ENCODE peak calls at places on chromosomes 13 and 19, in seven cellular contexts. Y is LoVo, A is astrocyte of the spinal cord, V is GM18507, W is T-helper 9 cell, B is COR-L47, C is fibroblast of mammary gland. H is an unnamed sample.

GRCh38 chr13:40120781-40121180 is 465.3 kb downstream of the COG6 start:
- DNase-seq in W (no peak), V (no peak), C (peak), A (no peak), B (no peak), Y (no peak), H (no peak)

GRCh38 chr19:47446534-47447469 is 24.9 kb downstream of the SLC8A2 start:
- DNase-seq in C (no peak), W (no peak), V (no peak), A (no peak), B (no peak), Y (no peak), H (peak)

GRCh38 chr19:10554760-10555612 is 10.8 kb downstream of the KRI1 start:
- DNase-seq in C (no peak), V (no peak), W (no peak), Y (no peak), A (no peak), B (no peak), H (no peak)

GRCh38 chr13:67299731-67300130 is 69.6 kb upstream of the PCDH9 start:
- DNase-seq in B (no peak), W (no peak), V (no peak), C (peak), A (peak), Y (no peak), H (no peak)

GRCh38 chr13:113431171-113431570 is 22.1 kb downstream of the ADPRHL1 start:
- DNase-seq in A (no peak), W (no peak), B (no peak), Y (no peak), C (no peak), V (no peak), H (no peak)

GRCh38 chr19:39411832-39412099 is 703 bp upstream of the PLEKHG2 start:
- DNase-seq in Y (peak), V (no peak), C (peak), A (peak), B (peak), W (peak), H (peak)

GRCh38 chr19:48341515-48342413 is 16.4 kb downstream of the EMP3 start:
- DNase-seq in B (no peak), V (no peak), A (no peak), W (no peak), C (no peak), Y (no peak), H (no peak)

GRCh38 chr19:11887618-11888531 is at the start of gene ZNF69:
- DNase-seq in W (peak), A (peak), B (peak), V (no peak), C (peak), Y (peak), H (peak)

GRCh38 chr19:43290568-43291359 is 21.4 kb upstream of the PSG9 start:
- DNase-seq in A (peak), B (no peak), V (no peak), Y (no peak), C (peak), W (no peak), H (no peak)

GRCh38 chr13:109749365-109749764 is 37.0 kb downstream of the IRS2 start:
- DNase-seq in A (no peak), W (no peak), B (no peak), V (no peak), Y (no peak), C (no peak), H (no peak)